ENCODE peak calls at places on chromosomes 2 and 18, in nine cellular contexts. N is NCI-H526 treated with DMSO at 0.1 percent for 48 hours, A is NCI-H524 treated with DMSO at 0.1 percent for 48 hours, T is T47D, S is Daoy, F is IMR-90, R is bronchial epithelial cell, Z is SW 1271, C is mucosa of descending colon. Q is an unnamed sample.

GRCh38 chr2:215601990-215602721 is 166.3 kb upstream of the FN1 start:
- DNase-seq in Z (no peak), R (no peak), F (peak; percentile 88), S (no peak), T (no peak), N (no peak), A (no peak), C (no peak), Q (peak; percentile 84)

GRCh38 chr2:236344446-236344845 is 80.2 kb upstream of the ASB18 start:
- DNase-seq in S (no peak), A (no peak), N (no peak), R (no peak), C (no peak), T (no peak), Z (no peak), F (no peak), Q (no peak)

GRCh38 chr2:40405440-40405839 is 46.5 kb downstream of the SLC8A1 start:
- DNase-seq in A (no peak), F (peak; percentile 63), Z (no peak), S (no peak), R (no peak), C (no peak), T (no peak), N (no peak), Q (no peak)

GRCh38 chr18:75265255-75265654 is 54.7 kb downstream of the TSHZ1 start:
- DNase-seq in Z (no peak), N (no peak), C (no peak), S (no peak), T (no peak), A (no peak), F (peak; percentile 11), R (no peak), Q (no peak)

GRCh38 chr2:107448160-107448559 is 378.5 kb upstream of the RGPD4 start:
- DNase-seq in A (no peak), N (no peak), Z (no peak), C (no peak), S (no peak), T (no peak), F (no peak), R (no peak), Q (no peak)

GRCh38 chr2:102301867-102302362 is 9.4 kb upstream of the IL1RL1 start:
- DNase-seq in S (peak; percentile 26), C (peak; percentile 75), N (no peak), T (no peak), A (no peak), R (peak; percentile 68), F (peak; percentile 32), Z (no peak), Q (no peak)

GRCh38 chr2:23561088-23561487 is 176.1 kb downstream of the KLHL29 start:
- DNase-seq in F (peak; percentile 54), Z (no peak), R (no peak), T (no peak), C (no peak), S (no peak), A (no peak), N (no peak), Q (no peak)

GRCh38 chr2:217223222-217223930 is 363.5 kb upstream of the TNP1 start:
- DNase-seq in A (no peak), R (peak; percentile 98), S (peak; percentile 80), Z (no peak), F (peak; percentile 99), T (no peak), N (no peak), C (no peak), Q (peak; percentile 88)

GRCh38 chr2:205563646-205564045 is 118.7 kb upstream of the NRP2 start:
- DNase-seq in A (no peak), T (no peak), Z (no peak), S (no peak), C (peak; percentile 72), F (no peak), N (no peak), R (no peak), Q (no peak)

GRCh38 chr2:121489284-121489683 is 41.4 kb upstream of the RNU4ATAC start:
- DNase-seq in A (no peak), N (peak; percentile 63), Z (no peak), F (peak; percentile 68), S (no peak), R (peak; percentile 67), C (no peak), T (peak; percentile 16), Q (no peak)

Q was measured in pulmonary artery endothelial cell.